ENCODE peak calls at places on chromosomes 1 and 21, in four cellular contexts. K is cardiac muscle cell; N is prostate gland; B is CD8-positive, alpha-beta memory T cell. W is an unnamed sample. For H3K4me1 and H3K36me3, the result is how much of the 10 kb centered on the place peaks cover.

GRCh38 chr1:87325982-87326738 is 2.5 kb upstream of the LMO4 start:
- DNase-seq in B (peak), N (peak), K (peak), W (peak)

GRCh38 chr1:179870870-179871269 is 6.7 kb downstream of the TOR1AIP2 start:
- DNase-seq in K (no peak), N (no peak), B (no peak), W (no peak)

GRCh38 chr21:32844653-32845443 is 73.3 kb upstream of the PAXBP1 start:
- DNase-seq in K (no peak), N (no peak), B (no peak), W (no peak)

GRCh38 chr1:209628618-209629299 is 23.5 kb downstream of the LAMB3 start:
- DNase-seq in N (no peak), K (no peak), B (no peak), W (no peak)

GRCh38 chr21:39483917-39484316 is 32.1 kb downstream of the SH3BGR start:
- DNase-seq in N (no peak), B (no peak), K (no peak), W (no peak)

GRCh38 chr21:15022608-15023261 is 42.1 kb downstream of the NRIP1 start:
- DNase-seq in B (no peak), K (no peak), N (no peak), W (no peak)

GRCh38 chr1:198231776-198232175 is 75.0 kb downstream of the NEK7 start:
- DNase-seq in K (no peak), B (no peak), N (no peak), W (no peak)

GRCh38 chr1:4527819-4528218 is 126.6 kb upstream of the AJAP1 start:
- DNase-seq in B (no peak), K (no peak), N (no peak), W (no peak)

GRCh38 chr21:17472592-17473271 is 40.1 kb upstream of the CXADR start:
- DNase-seq in K (no peak), B (no peak), N (no peak), W (no peak)

GRCh38 chr1:172431721-172432192 is 11.3 kb downstream of the C1orf105 start:
- DNase-seq in K (no peak), B (no peak), N (peak), W (no peak)

GRCh38 chr1:19028110-19028509 is 71.6 kb upstream of the IFFO2 start:
- DNase-seq in K (no peak), B (no peak), N (no peak), W (no peak)

GRCh38 chr1:47754221-47754620 is 243.0 kb downstream of the TRABD2B start:
- DNase-seq in K (no peak), N (no peak), B (no peak), W (no peak)

GRCh38 chr1:18970762-18971161 is 14.3 kb upstream of the IFFO2 start:
- DNase-seq in N (no peak), B (no peak), K (no peak), W (no peak)

GRCh38 chr1:81408404-81408803 is 392.3 kb upstream of the ADGRL2 start:
- DNase-seq in N (no peak), K (no peak), B (no peak), W (no peak)

GRCh38 chr1:179818260-179818659 is 59.3 kb downstream of the TOR1AIP2 start:
- DNase-seq in K (no peak), N (no peak), B (no peak), W (no peak)

GRCh38 chr1:48236716-48237470 is 14.4 kb downstream of the SLC5A9 start:
- DNase-seq in N (no peak), K (peak), B (no peak), W (no peak)

GRCh38 chr1:111334169-111334568 is 43.5 kb downstream of the CHIA start:
- DNase-seq in B (peak), N (no peak), K (peak), W (no peak)

GRCh38 chr1:921011-921837 is 2.5 kb upstream of the SAMD11 start:
- DNase-seq in B (no peak), N (no peak), K (peak), W (peak)

GRCh38 chr1:100506221-100506620 is 31.7 kb upstream of the GPR88 start:
- DNase-seq in K (no peak), B (no peak), N (no peak), W (no peak)

GRCh38 chr1:89957063-89957462 is 37.8 kb upstream of the ZNF326 start:
- DNase-seq in N (no peak), B (peak), K (no peak), W (no peak)

GRCh38 chr1:22163578-22163977 is 20.7 kb upstream of the WNT4 start:
- DNase-seq in B (no peak), N (no peak), K (no peak), W (no peak)
- H3K4me1 ChIP-seq in B (under half), N (under half), K (under half), W (under half)

GRCh38 chr1:203031467-203031866 is 5.2 kb downstream of the PPFIA4 start:
- DNase-seq in N (no peak), K (no peak), B (no peak), W (no peak)

GRCh38 chr1:203035111-203036000 is 9.1 kb downstream of the PPFIA4 start:
- DNase-seq in N (no peak), K (peak), B (no peak), W (no peak)

GRCh38 chr1:203033917-203034316 is 7.6 kb downstream of the PPFIA4 start:
- DNase-seq in K (no peak), B (no peak), N (no peak), W (no peak)

GRCh38 chr1:203034422-203035110 is 8.3 kb downstream of the PPFIA4 start:
- DNase-seq in K (no peak), B (no peak), N (no peak), W (no peak)

DNA sequence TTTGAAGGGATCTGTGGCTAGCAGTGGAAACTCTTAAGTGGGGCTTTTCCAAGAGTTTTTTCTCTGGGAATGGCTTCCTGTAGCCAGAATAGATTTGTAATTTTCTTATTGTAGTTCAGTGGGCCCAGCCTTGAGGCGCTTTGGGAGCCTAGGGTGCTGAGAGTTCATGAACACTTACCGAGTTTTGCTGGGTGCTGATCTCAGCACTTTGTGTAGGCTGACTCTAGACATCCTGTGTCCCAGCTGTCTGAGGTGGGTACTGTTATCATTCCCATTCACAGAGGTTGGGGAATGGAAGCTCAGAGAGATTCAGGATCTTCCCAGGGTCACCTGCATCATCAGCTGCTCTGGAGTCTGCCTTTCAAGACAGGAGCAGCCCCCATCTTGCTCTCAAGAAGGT is 7.0 kb downstream of the PPFIA4 start:
- DNase-seq in K (no peak), N (no peak), B (no peak), W (peak)
- H3K36me3 ChIP-seq in K (under half), N (under half), B (under half), W (under half)

GRCh38 chr1:219928791-219929118 is 398 bp upstream of the SLC30A10 start:
- DNase-seq in B (no peak), K (no peak), N (no peak), W (no peak)
- H3K4me1 ChIP-seq in B (under half), K (under half), N (under half), W (under half)

DNA sequence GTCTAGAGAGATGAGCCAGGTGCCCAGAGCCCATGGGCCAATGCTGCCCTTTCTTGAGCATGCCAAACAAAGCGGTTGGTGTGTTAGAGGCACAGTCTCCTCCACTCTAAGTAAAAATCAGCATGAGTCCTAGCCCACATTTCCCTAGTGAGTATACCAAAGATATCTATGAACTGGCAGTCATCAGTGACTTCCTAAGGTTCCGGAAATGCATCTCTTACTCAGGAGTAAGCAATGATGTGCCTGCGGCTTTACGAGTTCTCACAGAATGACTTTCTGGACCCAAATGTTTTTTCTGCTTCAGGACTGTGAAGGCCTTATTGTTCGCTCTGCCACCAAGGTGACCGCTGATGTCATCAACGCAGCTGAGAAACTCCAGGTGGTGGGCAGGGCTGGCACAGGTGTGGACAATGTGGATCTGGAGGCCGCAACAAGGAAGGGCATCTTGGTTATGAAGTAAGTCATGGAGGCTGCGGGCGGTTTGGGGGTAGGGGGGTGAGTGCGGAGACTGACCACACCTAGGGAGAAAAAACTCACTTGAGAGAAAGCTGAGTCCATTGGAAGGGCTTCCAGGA is 9.2 kb downstream of the PHGDH start:
- DNase-seq in K (no peak), B (no peak), N (no peak), W (no peak)
- H3K36me3 ChIP-seq in K (under half), B (under half), N (under half), W (under half)

DNA sequence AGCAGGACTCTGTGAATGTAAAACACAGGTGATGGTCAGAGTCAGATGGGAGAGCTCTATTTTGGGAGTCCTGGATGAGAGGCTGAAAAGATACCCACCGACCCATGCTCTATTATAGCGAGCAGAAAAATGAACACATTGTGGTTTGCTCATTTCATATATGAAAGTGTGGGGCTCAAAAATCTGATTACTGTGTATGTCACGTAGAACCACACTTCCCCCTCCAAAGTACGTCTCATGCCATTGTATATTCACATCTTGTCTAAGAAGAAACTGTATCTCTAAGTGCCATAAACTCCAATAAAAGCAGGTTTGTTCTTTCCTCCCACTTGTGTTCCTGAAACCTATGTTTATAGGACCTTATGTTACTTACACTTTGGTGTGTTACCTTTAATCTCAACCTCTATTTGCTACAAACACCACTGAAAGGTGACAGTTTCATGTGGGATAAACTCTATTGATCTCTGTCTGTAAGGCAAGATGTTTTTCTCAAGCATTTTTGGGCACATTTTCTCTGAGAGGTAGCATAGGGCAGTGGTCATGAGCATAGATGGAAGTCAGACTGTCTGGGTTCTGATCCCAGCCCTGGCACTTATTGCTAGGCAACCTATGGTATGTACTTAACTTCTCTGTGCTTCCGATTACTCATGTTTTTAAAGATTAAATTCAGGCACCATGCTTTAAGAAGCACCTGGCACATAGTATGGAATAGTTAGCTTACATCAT is 214.4 kb downstream of the ST6GALNAC3 start:
- DNase-seq in N (no peak), K (no peak), B (no peak), W (no peak)
- H3K4me1 ChIP-seq in N (under half), K (under half), B (half or more), W (under half)

GRCh38 chr1:21869620-21870121 is 57.6 kb downstream of the LDLRAD2 start:
- DNase-seq in K (no peak), B (no peak), N (peak), W (peak)
- H3K36me3 ChIP-seq in K (under half), B (under half), N (under half), W (half or more)

GRCh38 chr1:9404117-9404516 is 111.4 kb downstream of the SPSB1 start:
- DNase-seq in B (no peak), K (no peak), N (no peak), W (no peak)

GRCh38 chr1:9402256-9402616 is 109.5 kb downstream of the SPSB1 start:
- DNase-seq in N (no peak), B (no peak), K (no peak), W (no peak)

GRCh38 chr1:9402717-9403116 is 110.0 kb downstream of the SPSB1 start:
- DNase-seq in N (no peak), B (no peak), K (no peak), W (no peak)

GRCh38 chr1:9406111-9406510 is 113.4 kb downstream of the SPSB1 start:
- DNase-seq in B (no peak), N (no peak), K (no peak), W (no peak)

DNA sequence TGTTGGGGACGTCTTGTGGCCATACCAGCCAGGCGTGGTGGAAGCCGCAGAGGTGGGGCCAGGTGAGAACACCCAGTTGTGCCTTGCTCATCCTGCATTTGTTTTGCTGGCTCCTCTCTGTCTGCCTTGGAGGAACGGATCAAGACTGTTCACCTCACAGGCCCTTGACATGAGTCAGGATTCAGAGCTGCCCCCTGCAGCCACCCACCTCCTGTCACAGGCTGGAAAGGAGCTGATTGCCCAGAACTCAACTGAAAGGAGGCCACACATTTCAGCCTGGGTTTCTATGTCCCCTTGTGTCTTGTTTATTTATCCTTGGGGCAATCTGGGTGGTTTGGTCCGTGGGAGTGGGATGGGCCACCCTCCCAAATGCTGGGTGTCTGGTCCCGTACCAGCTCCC is 111.8 kb downstream of the SPSB1 start:
- DNase-seq in B (no peak), K (no peak), N (no peak), W (peak)
- H3K4me1 ChIP-seq in B (under half), K (under half), N (under half), W (half or more)

DNA sequence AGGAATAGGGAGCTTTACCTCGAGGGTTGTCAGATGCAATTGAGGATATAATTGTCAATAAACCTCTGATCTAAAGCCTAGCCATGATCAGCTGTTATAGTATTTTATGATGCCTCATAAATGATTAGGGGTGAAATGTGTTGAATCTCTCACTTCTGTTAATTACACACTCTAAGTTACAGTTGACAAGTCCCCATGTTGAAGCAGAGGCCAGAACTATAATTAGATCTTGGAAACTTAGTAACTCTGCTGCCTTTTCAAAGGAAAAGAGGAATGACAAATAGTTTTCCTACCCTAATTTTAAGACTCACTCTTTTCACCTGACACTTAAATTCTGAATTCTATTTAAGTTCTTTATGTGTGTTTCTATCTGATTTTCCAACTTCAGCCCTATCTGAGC is 33.8 kb downstream of the CCSAP start:
- DNase-seq in B (no peak), N (no peak), K (no peak), W (no peak)
- H3K36me3 ChIP-seq in B (under half), N (under half), K (under half), W (under half)

W was measured in SJSA1.